ENCODE peak calls at places on chromosomes 3 and 15, in six cellular contexts. One of them, this sample, is unnamed. For H3K4me1, the result is how much of the 10 kb centered on the place peaks cover.

GRCh38 chr15:59918994-59919951 is 84.8 kb upstream of the FOXB1 start:
- DNase-seq in breast epithelium: no peak
- DNase-seq in MM.1S: no peak
- DNase-seq in HCT116: no peak
- DNase-seq in A549: peak
- DNase-seq in upper lobe of right lung: no peak
- DNase-seq in this sample: no peak

GRCh38 chr3:178304758-178305157 is 231.5 kb upstream of the KCNMB2 start:
- DNase-seq in A549: no peak
- DNase-seq in MM.1S: no peak
- DNase-seq in breast epithelium: no peak
- DNase-seq in HCT116: no peak
- DNase-seq in upper lobe of right lung: no peak
- DNase-seq in this sample: no peak

GRCh38 chr15:52362497-52362896 is 66.9 kb upstream of the MYO5C start:
- DNase-seq in breast epithelium: no peak
- DNase-seq in A549: no peak
- DNase-seq in upper lobe of right lung: no peak
- DNase-seq in HCT116: no peak
- DNase-seq in MM.1S: no peak
- DNase-seq in this sample: no peak

GRCh38 chr3:117809157-117810081 is 1099.8 kb downstream of the TUSC7 start:
- DNase-seq in breast epithelium: no peak
- DNase-seq in upper lobe of right lung: no peak
- DNase-seq in MM.1S: no peak
- DNase-seq in A549: no peak
- DNase-seq in HCT116: no peak
- DNase-seq in this sample: no peak

GRCh38 chr15:25768271-25768670 is 94.9 kb downstream of the ATP10A start:
- DNase-seq in MM.1S: no peak
- DNase-seq in HCT116: no peak
- DNase-seq in A549: no peak
- DNase-seq in breast epithelium: no peak
- DNase-seq in upper lobe of right lung: no peak
- DNase-seq in this sample: no peak

GRCh38 chr15:90407871-90408317 is 19.9 kb downstream of the IQGAP1 start:
- DNase-seq in MM.1S: no peak
- DNase-seq in HCT116: no peak
- DNase-seq in upper lobe of right lung: no peak
- DNase-seq in A549: no peak
- DNase-seq in breast epithelium: no peak
- DNase-seq in this sample: no peak

GRCh38 chr3:129665024-129665768 is 58.7 kb upstream of the PLXND1 start:
- DNase-seq in HCT116: no peak
- DNase-seq in upper lobe of right lung: no peak
- DNase-seq in MM.1S: no peak
- DNase-seq in breast epithelium: no peak
- DNase-seq in A549: peak
- DNase-seq in this sample: no peak

GRCh38 chr3:144762091-144762490 is 790.5 kb downstream of the DIPK2A start:
- DNase-seq in HCT116: no peak
- DNase-seq in upper lobe of right lung: no peak
- DNase-seq in MM.1S: no peak
- DNase-seq in breast epithelium: no peak
- DNase-seq in A549: no peak
- DNase-seq in this sample: no peak

GRCh38 chr15:70870066-70870465 is 16.1 kb upstream of the LARP6 start:
- DNase-seq in HCT116: no peak
- DNase-seq in MM.1S: peak
- DNase-seq in upper lobe of right lung: no peak
- DNase-seq in breast epithelium: no peak
- DNase-seq in A549: no peak
- DNase-seq in this sample: no peak

GRCh38 chr3:153209596-153209995 is 47.6 kb downstream of the RAP2B start:
- DNase-seq in MM.1S: no peak
- DNase-seq in HCT116: peak
- DNase-seq in A549: peak
- DNase-seq in upper lobe of right lung: peak
- DNase-seq in breast epithelium: no peak
- DNase-seq in this sample: no peak

GRCh38 chr15:38085931-38086562 is 151.6 kb downstream of the TMCO5A start:
- DNase-seq in MM.1S: peak
- DNase-seq in HCT116: no peak
- DNase-seq in upper lobe of right lung: no peak
- DNase-seq in breast epithelium: no peak
- DNase-seq in A549: no peak
- DNase-seq in this sample: no peak

GRCh38 chr3:116050311-116050710 is 395.0 kb downstream of the LSAMP start:
- DNase-seq in breast epithelium: no peak
- DNase-seq in A549: no peak
- DNase-seq in HCT116: no peak
- DNase-seq in MM.1S: no peak
- DNase-seq in upper lobe of right lung: no peak
- DNase-seq in this sample: no peak

GRCh38 chr3:123039178-123039577 is 11.6 kb upstream of the SEMA5B start:
- DNase-seq in upper lobe of right lung: no peak
- DNase-seq in breast epithelium: no peak
- DNase-seq in A549: no peak
- DNase-seq in HCT116: no peak
- DNase-seq in MM.1S: no peak
- DNase-seq in this sample: no peak

GRCh38 chr3:33372218-33373081 is 67.8 kb downstream of the UBP1 start:
- DNase-seq in MM.1S: peak
- DNase-seq in breast epithelium: no peak
- DNase-seq in upper lobe of right lung: no peak
- DNase-seq in A549: peak
- DNase-seq in HCT116: peak
- DNase-seq in this sample: peak

GRCh38 chr15:39304201-39304841 is 276.6 kb upstream of the THBS1 start:
- DNase-seq in breast epithelium: no peak
- DNase-seq in HCT116: no peak
- DNase-seq in upper lobe of right lung: no peak
- DNase-seq in MM.1S: no peak
- DNase-seq in A549: no peak
- DNase-seq in this sample: no peak

GRCh38 chr15:43912208-43912607 is 85.4 kb downstream of the WDR76 start:
- DNase-seq in A549: no peak
- DNase-seq in HCT116: no peak
- DNase-seq in breast epithelium: no peak
- DNase-seq in MM.1S: no peak
- DNase-seq in upper lobe of right lung: no peak
- DNase-seq in this sample: no peak

GRCh38 chr3:137767146-137768020 is 3.3 kb downstream of the SOX14 start:
- DNase-seq in HCT116: no peak
- DNase-seq in MM.1S: no peak
- DNase-seq in upper lobe of right lung: no peak
- DNase-seq in A549: no peak
- DNase-seq in breast epithelium: no peak
- DNase-seq in this sample: no peak

GRCh38 chr3:108835101-108835500 is 12.5 kb downstream of the TRAT1 start:
- DNase-seq in MM.1S: no peak
- DNase-seq in HCT116: no peak
- DNase-seq in breast epithelium: no peak
- DNase-seq in A549: no peak
- DNase-seq in upper lobe of right lung: no peak
- DNase-seq in this sample: no peak

GRCh38 chr15:65305776-65306175 is 1.3 kb downstream of the RNU5B-1 start:
- DNase-seq in MM.1S: no peak
- DNase-seq in HCT116: no peak
- DNase-seq in breast epithelium: no peak
- DNase-seq in A549: no peak
- DNase-seq in upper lobe of right lung: no peak
- DNase-seq in this sample: no peak

GRCh38 chr15:95202569-95203349 is 971.4 kb downstream of the MCTP2 start:
- DNase-seq in upper lobe of right lung: no peak
- DNase-seq in HCT116: no peak
- DNase-seq in MM.1S: no peak
- DNase-seq in A549: no peak
- DNase-seq in breast epithelium: no peak
- DNase-seq in this sample: no peak

GRCh38 chr15:101246824-101247745 is 4.8 kb downstream of the CHSY1 start:
- DNase-seq in MM.1S: no peak
- DNase-seq in A549: no peak
- DNase-seq in upper lobe of right lung: no peak
- DNase-seq in breast epithelium: no peak
- DNase-seq in HCT116: no peak
- DNase-seq in this sample: no peak

GRCh38 chr15:101244039-101244781 is 7.6 kb downstream of the CHSY1 start:
- DNase-seq in upper lobe of right lung: no peak
- DNase-seq in MM.1S: no peak
- DNase-seq in HCT116: no peak
- DNase-seq in A549: no peak
- DNase-seq in breast epithelium: no peak
- DNase-seq in this sample: no peak

GRCh38 chr15:101248274-101248673 is 3.6 kb downstream of the CHSY1 start:
- DNase-seq in upper lobe of right lung: no peak
- DNase-seq in A549: no peak
- DNase-seq in MM.1S: no peak
- DNase-seq in HCT116: no peak
- DNase-seq in breast epithelium: no peak
- DNase-seq in this sample: no peak

GRCh38 chr15:101244889-101245668 is 6.8 kb downstream of the CHSY1 start:
- DNase-seq in upper lobe of right lung: no peak
- DNase-seq in A549: no peak
- DNase-seq in breast epithelium: no peak
- DNase-seq in HCT116: no peak
- DNase-seq in MM.1S: no peak
- DNase-seq in this sample: no peak

DNA sequence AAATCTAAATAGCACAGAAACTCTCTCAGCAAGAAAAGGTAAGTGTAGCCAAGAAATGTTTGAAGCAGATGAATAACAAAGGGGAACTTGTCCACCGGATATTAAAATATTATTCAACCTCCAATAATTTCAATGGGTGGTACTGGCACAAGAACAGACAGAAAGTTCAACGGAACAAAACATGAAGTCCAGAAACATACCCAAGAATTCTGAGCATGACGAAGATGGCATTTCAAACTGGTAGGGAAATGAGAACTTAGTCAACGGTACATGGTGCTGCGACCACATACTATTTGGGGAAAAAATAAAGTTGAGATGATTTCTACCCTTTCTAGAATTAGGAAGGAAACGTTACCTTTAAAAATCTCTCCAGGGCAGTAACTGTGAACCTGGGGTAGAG is 5.5 kb downstream of the CHSY1 start:
- DNase-seq in MM.1S: no peak
- DNase-seq in A549: no peak
- DNase-seq in HCT116: no peak
- DNase-seq in upper lobe of right lung: no peak
- DNase-seq in breast epithelium: no peak
- DNase-seq in this sample: no peak
- H3K4me1 ChIP-seq in MM.1S: half or more
- H3K4me1 ChIP-seq in A549: under half
- H3K4me1 ChIP-seq in HCT116: under half
- H3K4me1 ChIP-seq in upper lobe of right lung: half or more
- H3K4me1 ChIP-seq in breast epithelium: half or more
- H3K4me1 ChIP-seq in this sample: half or more

DNA sequence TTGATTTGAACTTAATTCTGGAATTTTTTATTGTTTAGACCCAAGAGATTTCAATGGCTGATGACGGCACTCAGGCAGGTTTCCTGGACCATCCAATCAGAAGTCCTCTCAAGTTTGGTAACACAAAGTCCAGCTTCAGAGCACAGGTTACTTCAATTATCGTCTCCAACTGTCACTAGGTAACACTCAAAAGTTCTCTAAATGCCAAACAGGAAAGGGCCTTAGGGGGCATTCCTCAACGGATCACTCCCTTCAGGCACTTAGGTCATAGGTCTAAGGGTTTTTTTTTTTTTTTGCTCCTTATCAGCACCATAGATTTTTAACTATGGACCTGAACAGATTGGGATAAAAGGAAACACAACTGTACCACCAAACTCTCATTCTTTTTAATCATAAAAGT is 85.8 kb downstream of the MEIS2 start:
- DNase-seq in MM.1S: no peak
- DNase-seq in A549: no peak
- DNase-seq in HCT116: no peak
- DNase-seq in breast epithelium: no peak
- DNase-seq in upper lobe of right lung: no peak
- DNase-seq in this sample: no peak
- H3K4me3 ChIP-seq in MM.1S: no peak
- H3K4me3 ChIP-seq in A549: no peak
- H3K4me3 ChIP-seq in HCT116: no peak
- H3K4me3 ChIP-seq in breast epithelium: no peak
- H3K4me3 ChIP-seq in upper lobe of right lung: no peak
- H3K4me3 ChIP-seq in this sample: no peak

DNA sequence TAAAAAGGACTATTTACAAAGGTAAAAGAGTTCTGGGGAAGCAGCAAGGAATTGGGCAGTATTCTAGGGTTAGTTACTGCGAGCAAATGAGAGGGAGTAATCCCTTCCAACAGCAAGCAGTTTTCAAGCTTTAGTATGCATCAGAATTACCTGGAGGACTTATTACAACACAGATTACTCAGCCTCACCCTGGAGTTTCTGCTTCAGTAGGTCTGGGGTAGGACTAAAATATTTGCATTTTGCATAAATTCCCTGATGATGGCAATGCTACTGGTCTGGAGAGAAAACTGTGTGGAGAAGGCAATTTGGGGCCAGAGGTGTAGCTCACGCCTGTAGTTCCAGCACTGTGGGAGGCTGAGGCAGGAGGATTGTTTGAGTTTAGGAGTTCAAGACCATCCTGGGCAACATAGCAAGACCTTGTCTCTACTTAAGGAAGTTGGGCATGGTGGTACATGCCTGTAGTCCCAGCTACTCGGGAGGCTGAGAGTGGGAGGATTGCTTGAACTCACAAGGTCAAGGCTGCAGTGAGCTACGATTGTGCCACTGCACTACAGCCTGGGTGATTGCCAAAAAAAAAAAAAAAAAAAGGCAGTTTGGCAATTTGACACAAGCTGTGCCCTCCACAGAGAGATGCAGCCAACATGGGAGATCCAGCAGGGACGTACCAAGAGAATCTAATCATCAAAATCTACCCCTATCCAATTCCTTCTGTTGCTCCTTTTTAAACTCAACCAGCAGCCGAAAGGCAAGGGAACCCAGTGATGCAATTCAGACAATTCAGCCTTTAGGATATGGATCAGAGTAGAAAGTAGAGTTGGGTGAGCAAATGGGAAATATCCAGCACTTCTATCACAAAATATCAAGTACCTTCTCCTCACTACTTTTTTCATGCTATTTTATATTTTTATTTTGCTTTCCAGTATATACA is 27.1 kb upstream of the AP4E1 start:
- DNase-seq in A549: no peak
- DNase-seq in upper lobe of right lung: no peak
- DNase-seq in MM.1S: no peak
- DNase-seq in breast epithelium: no peak
- DNase-seq in HCT116: no peak
- DNase-seq in this sample: no peak
- H3K27ac ChIP-seq in A549: peak
- H3K27ac ChIP-seq in upper lobe of right lung: peak
- H3K27ac ChIP-seq in MM.1S: peak
- H3K27ac ChIP-seq in breast epithelium: peak
- H3K27ac ChIP-seq in HCT116: no peak
- H3K27ac ChIP-seq in this sample: no peak

DNA sequence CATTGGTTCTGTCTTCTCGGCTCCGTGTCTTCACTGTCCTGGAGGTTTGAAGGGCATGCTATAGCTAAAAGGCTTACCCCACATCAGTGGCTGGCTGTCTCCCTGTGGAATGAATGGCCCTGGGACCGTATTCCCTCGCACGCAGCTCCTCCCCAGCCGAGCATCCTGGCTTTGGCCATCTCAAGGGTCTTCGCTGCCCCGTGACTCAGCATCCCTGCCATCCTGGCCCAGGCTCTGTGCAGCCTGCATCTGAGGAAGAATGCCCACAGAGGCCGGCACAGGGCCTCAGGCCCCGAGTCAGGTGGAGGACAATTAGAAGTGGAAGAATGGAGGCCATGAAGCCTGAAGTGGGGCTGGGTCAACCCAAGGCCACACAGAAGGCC is 11.0 kb downstream of the LOXL1 start:
- DNase-seq in A549: no peak
- DNase-seq in HCT116: no peak
- DNase-seq in breast epithelium: no peak
- DNase-seq in upper lobe of right lung: no peak
- DNase-seq in MM.1S: no peak
- DNase-seq in this sample: no peak
- H3K4me1 ChIP-seq in A549: under half
- H3K4me1 ChIP-seq in HCT116: under half
- H3K4me1 ChIP-seq in breast epithelium: under half
- H3K4me1 ChIP-seq in upper lobe of right lung: under half
- H3K4me1 ChIP-seq in MM.1S: under half
- H3K4me1 ChIP-seq in this sample: under half

This sample was measured in effector memory CD4-positive, alpha-beta T cell.